ENCODE peak calls at places on chromosomes 16 and 17, in seven cellular contexts. One of them, this sample, is unnamed.

GRCh38 chr16:75114179-75114945 is 2.2 kb downstream of the LDHD start:
- DNase-seq in prostate gland: no peak
- DNase-seq in Caki2: no peak
- DNase-seq in posterior cingulate gyrus: no peak
- DNase-seq in cardiac fibroblast: no peak
- DNase-seq in T follicular helper cell: no peak
- DNase-seq in AG08395: no peak
- DNase-seq in this sample: no peak

GRCh38 chr16:89009343-89010209 is 32.6 kb upstream of the CBFA2T3 start:
- DNase-seq in posterior cingulate gyrus: peak
- DNase-seq in AG08395: no peak
- DNase-seq in T follicular helper cell: no peak
- DNase-seq in Caki2: peak
- DNase-seq in cardiac fibroblast: peak
- DNase-seq in prostate gland: no peak
- DNase-seq in this sample: no peak

GRCh38 chr16:84321932-84322331 is 27.3 kb downstream of the WFDC1 start:
- DNase-seq in cardiac fibroblast: no peak
- DNase-seq in posterior cingulate gyrus: peak
- DNase-seq in T follicular helper cell: no peak
- DNase-seq in AG08395: no peak
- DNase-seq in prostate gland: no peak
- DNase-seq in Caki2: no peak
- DNase-seq in this sample: no peak

GRCh38 chr17:75755205-75755901 is 9.6 kb downstream of the GALK1 start:
- DNase-seq in Caki2: no peak
- DNase-seq in T follicular helper cell: no peak
- DNase-seq in AG08395: no peak
- DNase-seq in cardiac fibroblast: no peak
- DNase-seq in prostate gland: no peak
- DNase-seq in posterior cingulate gyrus: no peak
- DNase-seq in this sample: no peak

GRCh38 chr17:19022747-19023146 is 18.2 kb upstream of the FAM83G start:
- DNase-seq in T follicular helper cell: no peak
- DNase-seq in AG08395: no peak
- DNase-seq in Caki2: no peak
- DNase-seq in prostate gland: no peak
- DNase-seq in posterior cingulate gyrus: peak
- DNase-seq in cardiac fibroblast: no peak
- DNase-seq in this sample: no peak

GRCh38 chr16:85462405-85463227 is 150.5 kb upstream of the GSE1 start:
- DNase-seq in prostate gland: no peak
- DNase-seq in AG08395: peak
- DNase-seq in cardiac fibroblast: no peak
- DNase-seq in T follicular helper cell: no peak
- DNase-seq in Caki2: no peak
- DNase-seq in posterior cingulate gyrus: no peak
- DNase-seq in this sample: no peak

GRCh38 chr17:48153711-48154642 is 46.4 kb downstream of the SNX11 start:
- DNase-seq in cardiac fibroblast: peak
- DNase-seq in T follicular helper cell: no peak
- DNase-seq in prostate gland: no peak
- DNase-seq in posterior cingulate gyrus: no peak
- DNase-seq in Caki2: peak
- DNase-seq in AG08395: peak
- DNase-seq in this sample: no peak

GRCh38 chr17:40309938-40310510 is 1.0 kb downstream of the RARA start:
- DNase-seq in Caki2: no peak
- DNase-seq in cardiac fibroblast: no peak
- DNase-seq in posterior cingulate gyrus: no peak
- DNase-seq in AG08395: no peak
- DNase-seq in T follicular helper cell: no peak
- DNase-seq in prostate gland: no peak
- DNase-seq in this sample: no peak

GRCh38 chr17:50689251-50689650 is 18.5 kb downstream of the ANKRD40 start:
- DNase-seq in posterior cingulate gyrus: no peak
- DNase-seq in cardiac fibroblast: peak
- DNase-seq in Caki2: peak
- DNase-seq in AG08395: peak
- DNase-seq in prostate gland: no peak
- DNase-seq in T follicular helper cell: no peak
- DNase-seq in this sample: no peak

GRCh38 chr16:73404001-73404400 is 356.1 kb upstream of the ZFHX3 start:
- DNase-seq in AG08395: no peak
- DNase-seq in prostate gland: no peak
- DNase-seq in posterior cingulate gyrus: no peak
- DNase-seq in T follicular helper cell: no peak
- DNase-seq in cardiac fibroblast: no peak
- DNase-seq in Caki2: no peak
- DNase-seq in this sample: no peak